ENCODE peak calls at places on chromosomes 4 and X, in seven cellular contexts. H is NCI-H2171 treated with DMSO at 0.1 percent for 48 hours, X is left cardiac atrium, Q is H7, U is hippocampal formation, I is M059J, F is hypothalamus. S is an unnamed sample.
A peak's percentile ranks its signal among the peaks of the same experiment; 100 is the strongest.

GRCh38 chr4:7871356-7871755 is 68.3 kb downstream of the AFAP1 start:
- DNase-seq in U (no peak), H (peak; percentile 31), Q (no peak), I (no peak), F (no peak), X (no peak), S (no peak)

GRCh38 chrX:146278381-146278780 is 460.8 kb downstream of the SLITRK2 start:
- DNase-seq in I (no peak), Q (no peak), X (no peak), U (no peak), F (no peak), H (no peak), S (peak; percentile 35)

GRCh38 chr4:8181844-8182243 is 17.2 kb upstream of the SH3TC1 start:
- DNase-seq in H (no peak), F (no peak), I (no peak), Q (peak; percentile 55), U (no peak), X (peak; percentile 67), S (peak; percentile 73)

GRCh38 chr4:84920591-84920990 is 45.9 kb downstream of the WDFY3 start:
- DNase-seq in U (no peak), H (no peak), Q (no peak), I (peak; percentile 62), F (no peak), X (no peak), S (no peak)

GRCh38 chr4:38365748-38366310 is 298.2 kb upstream of the KLF3 start:
- DNase-seq in H (no peak), I (no peak), U (no peak), X (peak; percentile 22), F (no peak), Q (no peak), S (no peak)

GRCh38 chrX:95764972-95765451 is 919.6 kb upstream of the DIAPH2 start:
- DNase-seq in H (peak; percentile 29), F (no peak), I (peak; percentile 5), U (peak; percentile 52), X (no peak), Q (peak; percentile 55), S (peak; percentile 69)

GRCh38 chrX:7307720-7308119 is 159.8 kb upstream of the PUDP start:
- DNase-seq in Q (no peak), F (no peak), X (no peak), U (no peak), I (no peak), H (no peak), S (no peak)

GRCh38 chrX:40521868-40522450 is 58.8 kb upstream of the ATP6AP2 start:
- DNase-seq in U (no peak), Q (no peak), X (peak; percentile 51), F (no peak), I (no peak), H (no peak), S (no peak)

GRCh38 chr4:71195932-71196331 is 142.9 kb upstream of the SLC4A4 start:
- DNase-seq in X (no peak), I (peak; percentile 78), Q (peak; percentile 52), F (no peak), U (no peak), H (no peak), S (peak; percentile 23)

GRCh38 chr4:175470141-175470540 is 341.9 kb downstream of the GPM6A start:
- DNase-seq in U (no peak), I (peak; percentile 81), F (no peak), H (no peak), Q (no peak), X (no peak), S (no peak)

GRCh38 chrX:137573356-137574101 is 7.6 kb downstream of the ZIC3 start:
- DNase-seq in Q (peak; percentile 90), F (no peak), I (no peak), X (no peak), H (no peak), U (no peak), S (no peak)

GRCh38 chr4:125168531-125168930 is 146.2 kb upstream of the FAT4 start:
- DNase-seq in H (no peak), F (no peak), Q (no peak), I (peak; percentile 3), X (no peak), U (no peak), S (no peak)

GRCh38 chr4:105871997-105872396 is 23.3 kb upstream of the NPNT start:
- DNase-seq in I (no peak), F (no peak), H (no peak), X (no peak), U (no peak), Q (no peak), S (no peak)

GRCh38 chrX:130830599-130831346 is 72.2 kb downstream of the ENOX2 start:
- DNase-seq in U (no peak), H (no peak), X (no peak), Q (no peak), F (no peak), I (no peak), S (no peak)

GRCh38 chr4:123749408-123749807 is 352.8 kb downstream of the SPRY1 start:
- DNase-seq in U (no peak), X (peak; percentile 45), H (no peak), F (no peak), Q (no peak), I (no peak), S (no peak)

GRCh38 chr4:159463235-159463634 is 360.4 kb downstream of the RAPGEF2 start:
- DNase-seq in I (no peak), H (no peak), U (no peak), F (no peak), X (no peak), Q (peak; percentile 33), S (no peak)

GRCh38 chr4:36187723-36188333 is 56.5 kb downstream of the ARAP2 start:
- DNase-seq in I (peak; percentile 5), Q (no peak), H (peak; percentile 18), X (no peak), F (no peak), U (peak; percentile 57), S (no peak)

GRCh38 chr4:18882468-18882867 is 860.9 kb upstream of the LCORL start:
- DNase-seq in U (no peak), F (no peak), Q (no peak), X (no peak), H (no peak), I (peak; percentile 67), S (peak; percentile 42)

GRCh38 chr4:80459918-80460473 is 124.5 kb downstream of the CFAP299 start:
- DNase-seq in Q (no peak), F (no peak), H (no peak), X (no peak), U (no peak), I (no peak), S (no peak)

GRCh38 chr4:123284166-123284565 is 112.4 kb upstream of the SPRY1 start:
- DNase-seq in I (no peak), X (no peak), H (no peak), U (no peak), F (no peak), Q (no peak), S (no peak)

GRCh38 chr4:7792616-7793015 is 147.0 kb downstream of the AFAP1 start:
- DNase-seq in Q (no peak), F (no peak), I (no peak), U (no peak), X (no peak), H (no peak), S (no peak)

GRCh38 chrX:24026403-24026801 is 584 bp downstream of the KLHL15 start:
- DNase-seq in Q (peak; percentile 72), U (no peak), F (no peak), H (peak; percentile 19), X (no peak), I (peak; percentile 3), S (peak; percentile 29)

S was measured in ELF-1.